ENCODE peak calls at places on chromosome 7, in ten cellular contexts. One of them, this sample, is unnamed.

GRCh38 chr7:157568071-157568784 is 231.4 kb downstream of the DNAJB6 start:
- DNase-seq in CD4-positive, CD25-positive, alpha-beta regulatory T cell: no peak
- DNase-seq in KBM-7: no peak
- DNase-seq in fibroblast of lung: no peak
- DNase-seq in upper lobe of right lung: no peak
- DNase-seq in AG04450: no peak
- DNase-seq in A172: no peak
- DNase-seq in NCI-H510A treated with DMSO at 0.1 percent for 48 hours: no peak
- DNase-seq in T follicular helper cell: no peak
- DNase-seq in posterior cingulate gyrus: no peak
- DNase-seq in this sample: no peak

GRCh38 chr7:44973610-44974401 is 5.0 kb downstream of the MYO1G start:
- DNase-seq in upper lobe of right lung: peak; percentile 80
- DNase-seq in CD4-positive, CD25-positive, alpha-beta regulatory T cell: peak; percentile 36
- DNase-seq in posterior cingulate gyrus: peak; percentile 44
- DNase-seq in KBM-7: peak; percentile 74
- DNase-seq in fibroblast of lung: no peak
- DNase-seq in NCI-H510A treated with DMSO at 0.1 percent for 48 hours: no peak
- DNase-seq in T follicular helper cell: peak; percentile 57
- DNase-seq in A172: no peak
- DNase-seq in AG04450: no peak
- DNase-seq in this sample: peak; percentile 65

GRCh38 chr7:47049234-47049774 is 532.6 kb downstream of the TNS3 start:
- DNase-seq in CD4-positive, CD25-positive, alpha-beta regulatory T cell: no peak
- DNase-seq in upper lobe of right lung: no peak
- DNase-seq in AG04450: no peak
- DNase-seq in NCI-H510A treated with DMSO at 0.1 percent for 48 hours: no peak
- DNase-seq in A172: no peak
- DNase-seq in KBM-7: no peak
- DNase-seq in fibroblast of lung: no peak
- DNase-seq in posterior cingulate gyrus: no peak
- DNase-seq in T follicular helper cell: no peak
- DNase-seq in this sample: no peak

GRCh38 chr7:154672659-154673415 is 330.1 kb downstream of the PAXIP1 start:
- DNase-seq in KBM-7: no peak
- DNase-seq in AG04450: no peak
- DNase-seq in A172: no peak
- DNase-seq in CD4-positive, CD25-positive, alpha-beta regulatory T cell: no peak
- DNase-seq in NCI-H510A treated with DMSO at 0.1 percent for 48 hours: no peak
- DNase-seq in upper lobe of right lung: no peak
- DNase-seq in fibroblast of lung: peak; percentile 66
- DNase-seq in T follicular helper cell: no peak
- DNase-seq in posterior cingulate gyrus: no peak
- DNase-seq in this sample: no peak

GRCh38 chr7:2934211-2934731 is 90.2 kb upstream of the GNA12 start:
- DNase-seq in T follicular helper cell: no peak
- DNase-seq in AG04450: peak; percentile 41
- DNase-seq in posterior cingulate gyrus: no peak
- DNase-seq in upper lobe of right lung: peak; percentile 36
- DNase-seq in NCI-H510A treated with DMSO at 0.1 percent for 48 hours: no peak
- DNase-seq in fibroblast of lung: peak; percentile 87
- DNase-seq in CD4-positive, CD25-positive, alpha-beta regulatory T cell: no peak
- DNase-seq in A172: peak; percentile 92
- DNase-seq in KBM-7: no peak
- DNase-seq in this sample: peak; percentile 71

GRCh38 chr7:155371884-155372781 is 74.5 kb downstream of the INSIG1 start:
- DNase-seq in A172: no peak
- DNase-seq in CD4-positive, CD25-positive, alpha-beta regulatory T cell: no peak
- DNase-seq in AG04450: no peak
- DNase-seq in KBM-7: no peak
- DNase-seq in T follicular helper cell: no peak
- DNase-seq in upper lobe of right lung: peak; percentile 70
- DNase-seq in NCI-H510A treated with DMSO at 0.1 percent for 48 hours: no peak
- DNase-seq in posterior cingulate gyrus: no peak
- DNase-seq in fibroblast of lung: no peak
- DNase-seq in this sample: peak; percentile 79

GRCh38 chr7:46759711-46760480 is 822.0 kb downstream of the TNS3 start:
- DNase-seq in upper lobe of right lung: no peak
- DNase-seq in T follicular helper cell: no peak
- DNase-seq in AG04450: no peak
- DNase-seq in fibroblast of lung: peak; percentile 82
- DNase-seq in KBM-7: no peak
- DNase-seq in A172: peak; percentile 46
- DNase-seq in NCI-H510A treated with DMSO at 0.1 percent for 48 hours: no peak
- DNase-seq in posterior cingulate gyrus: no peak
- DNase-seq in CD4-positive, CD25-positive, alpha-beta regulatory T cell: no peak
- DNase-seq in this sample: no peak

GRCh38 chr7:27080844-27081423 is 14.9 kb downstream of the HOXA1 start:
- DNase-seq in A172: peak; percentile 37
- DNase-seq in fibroblast of lung: peak; percentile 44
- DNase-seq in T follicular helper cell: no peak
- DNase-seq in posterior cingulate gyrus: no peak
- DNase-seq in CD4-positive, CD25-positive, alpha-beta regulatory T cell: no peak
- DNase-seq in KBM-7: no peak
- DNase-seq in AG04450: no peak
- DNase-seq in NCI-H510A treated with DMSO at 0.1 percent for 48 hours: no peak
- DNase-seq in upper lobe of right lung: no peak
- DNase-seq in this sample: peak; percentile 55

GRCh38 chr7:115306541-115306940 is 384.6 kb downstream of the MDFIC start:
- DNase-seq in CD4-positive, CD25-positive, alpha-beta regulatory T cell: no peak
- DNase-seq in T follicular helper cell: no peak
- DNase-seq in upper lobe of right lung: no peak
- DNase-seq in posterior cingulate gyrus: no peak
- DNase-seq in A172: no peak
- DNase-seq in fibroblast of lung: no peak
- DNase-seq in NCI-H510A treated with DMSO at 0.1 percent for 48 hours: no peak
- DNase-seq in AG04450: no peak
- DNase-seq in KBM-7: no peak
- DNase-seq in this sample: no peak

GRCh38 chr7:47093254-47093798 is 488.6 kb downstream of the TNS3 start:
- DNase-seq in fibroblast of lung: peak; percentile 16
- DNase-seq in KBM-7: no peak
- DNase-seq in AG04450: no peak
- DNase-seq in A172: no peak
- DNase-seq in T follicular helper cell: no peak
- DNase-seq in CD4-positive, CD25-positive, alpha-beta regulatory T cell: no peak
- DNase-seq in NCI-H510A treated with DMSO at 0.1 percent for 48 hours: no peak
- DNase-seq in posterior cingulate gyrus: no peak
- DNase-seq in upper lobe of right lung: no peak
- DNase-seq in this sample: no peak

GRCh38 chr7:41416208-41416595 is 286.7 kb downstream of the INHBA start:
- DNase-seq in NCI-H510A treated with DMSO at 0.1 percent for 48 hours: no peak
- DNase-seq in KBM-7: no peak
- DNase-seq in upper lobe of right lung: no peak
- DNase-seq in posterior cingulate gyrus: no peak
- DNase-seq in AG04450: no peak
- DNase-seq in A172: no peak
- DNase-seq in fibroblast of lung: peak; percentile 12
- DNase-seq in CD4-positive, CD25-positive, alpha-beta regulatory T cell: no peak
- DNase-seq in T follicular helper cell: no peak
- DNase-seq in this sample: no peak

GRCh38 chr7:101900103-101900502 is 82.7 kb downstream of the CUX1 start:
- DNase-seq in posterior cingulate gyrus: peak; percentile 61
- DNase-seq in upper lobe of right lung: no peak
- DNase-seq in AG04450: no peak
- DNase-seq in CD4-positive, CD25-positive, alpha-beta regulatory T cell: no peak
- DNase-seq in KBM-7: no peak
- DNase-seq in fibroblast of lung: no peak
- DNase-seq in A172: no peak
- DNase-seq in T follicular helper cell: no peak
- DNase-seq in NCI-H510A treated with DMSO at 0.1 percent for 48 hours: no peak
- DNase-seq in this sample: no peak

GRCh38 chr7:158902427-158902826 is 46.1 kb downstream of the DYNC2I1 start:
- DNase-seq in AG04450: no peak
- DNase-seq in fibroblast of lung: no peak
- DNase-seq in NCI-H510A treated with DMSO at 0.1 percent for 48 hours: no peak
- DNase-seq in A172: no peak
- DNase-seq in posterior cingulate gyrus: no peak
- DNase-seq in KBM-7: no peak
- DNase-seq in upper lobe of right lung: no peak
- DNase-seq in T follicular helper cell: no peak
- DNase-seq in CD4-positive, CD25-positive, alpha-beta regulatory T cell: no peak
- DNase-seq in this sample: no peak

GRCh38 chr7:7681191-7681935 is 37.0 kb downstream of the RPA3 start:
- DNase-seq in NCI-H510A treated with DMSO at 0.1 percent for 48 hours: peak; percentile 85
- DNase-seq in A172: peak; percentile 73
- DNase-seq in T follicular helper cell: peak; percentile 27
- DNase-seq in posterior cingulate gyrus: no peak
- DNase-seq in upper lobe of right lung: no peak
- DNase-seq in CD4-positive, CD25-positive, alpha-beta regulatory T cell: peak; percentile 15
- DNase-seq in fibroblast of lung: peak; percentile 55
- DNase-seq in KBM-7: peak; percentile 80
- DNase-seq in AG04450: no peak
- DNase-seq in this sample: no peak

GRCh38 chr7:98265841-98266271 is 13.8 kb upstream of the TECPR1 start:
- DNase-seq in fibroblast of lung: peak; percentile 70
- DNase-seq in KBM-7: no peak
- DNase-seq in CD4-positive, CD25-positive, alpha-beta regulatory T cell: no peak
- DNase-seq in T follicular helper cell: no peak
- DNase-seq in AG04450: no peak
- DNase-seq in upper lobe of right lung: no peak
- DNase-seq in NCI-H510A treated with DMSO at 0.1 percent for 48 hours: no peak
- DNase-seq in posterior cingulate gyrus: no peak
- DNase-seq in A172: peak; percentile 59
- DNase-seq in this sample: peak; percentile 33

GRCh38 chr7:37352974-37353948 is 95.4 kb downstream of the ELMO1 start:
- DNase-seq in AG04450: no peak
- DNase-seq in fibroblast of lung: no peak
- DNase-seq in KBM-7: peak; percentile 87
- DNase-seq in NCI-H510A treated with DMSO at 0.1 percent for 48 hours: no peak
- DNase-seq in A172: peak; percentile 73
- DNase-seq in upper lobe of right lung: no peak
- DNase-seq in T follicular helper cell: peak; percentile 63
- DNase-seq in CD4-positive, CD25-positive, alpha-beta regulatory T cell: peak; percentile 73
- DNase-seq in posterior cingulate gyrus: no peak
- DNase-seq in this sample: peak; percentile 58

GRCh38 chr7:8396294-8396693 is 37.1 kb upstream of the NXPH1 start:
- DNase-seq in CD4-positive, CD25-positive, alpha-beta regulatory T cell: no peak
- DNase-seq in KBM-7: no peak
- DNase-seq in AG04450: no peak
- DNase-seq in A172: no peak
- DNase-seq in NCI-H510A treated with DMSO at 0.1 percent for 48 hours: no peak
- DNase-seq in T follicular helper cell: no peak
- DNase-seq in upper lobe of right lung: no peak
- DNase-seq in fibroblast of lung: no peak
- DNase-seq in posterior cingulate gyrus: no peak
- DNase-seq in this sample: no peak

GRCh38 chr7:87875151-87876039 is 765 bp downstream of the SLC25A40 start:
- DNase-seq in A172: no peak
- DNase-seq in KBM-7: peak; percentile 21
- DNase-seq in T follicular helper cell: no peak
- DNase-seq in posterior cingulate gyrus: peak; percentile 11
- DNase-seq in AG04450: no peak
- DNase-seq in upper lobe of right lung: peak; percentile 70
- DNase-seq in fibroblast of lung: no peak
- DNase-seq in CD4-positive, CD25-positive, alpha-beta regulatory T cell: peak; percentile 15
- DNase-seq in NCI-H510A treated with DMSO at 0.1 percent for 48 hours: no peak
- DNase-seq in this sample: peak; percentile 77

GRCh38 chr7:155653773-155654172 is 9.3 kb downstream of the RBM33 start:
- DNase-seq in NCI-H510A treated with DMSO at 0.1 percent for 48 hours: no peak
- DNase-seq in posterior cingulate gyrus: no peak
- DNase-seq in AG04450: no peak
- DNase-seq in A172: no peak
- DNase-seq in KBM-7: no peak
- DNase-seq in T follicular helper cell: no peak
- DNase-seq in upper lobe of right lung: peak; percentile 76
- DNase-seq in fibroblast of lung: peak; percentile 16
- DNase-seq in CD4-positive, CD25-positive, alpha-beta regulatory T cell: no peak
- DNase-seq in this sample: no peak

GRCh38 chr7:2886900-2887299 is 42.8 kb upstream of the GNA12 start:
- DNase-seq in posterior cingulate gyrus: peak; percentile 41
- DNase-seq in CD4-positive, CD25-positive, alpha-beta regulatory T cell: peak; percentile 29
- DNase-seq in T follicular helper cell: peak; percentile 33
- DNase-seq in NCI-H510A treated with DMSO at 0.1 percent for 48 hours: peak; percentile 72
- DNase-seq in upper lobe of right lung: no peak
- DNase-seq in KBM-7: peak; percentile 87
- DNase-seq in AG04450: peak; percentile 56
- DNase-seq in fibroblast of lung: peak; percentile 78
- DNase-seq in A172: peak; percentile 75
- DNase-seq in this sample: peak; percentile 92

This sample was measured in H7.